ENCODE peak calls at places on chromosomes 6 and 20, in five cellular contexts. X is sigmoid colon, L is astrocyte of the cerebellum, W is activated B cell treated with CpG ODN at 0.5 μM for 24 hours, C is progenitor cell of endocrine pancreas. N is an unnamed sample.

GRCh38 chr6:37051138-37052026 is 45.9 kb downstream of the FGD2 start:
- DNase-seq in X (peak; percentile 94), L (peak; percentile 32), W (peak; percentile 89), C (peak; percentile 89), N (peak; percentile 93)

GRCh38 chr6:13538084-13538483 is 36.3 kb upstream of the SIRT5 start:
- DNase-seq in X (no peak), L (peak; percentile 50), W (no peak), C (no peak), N (no peak)

GRCh38 chr6:4778086-4778485 is 1.9 kb downstream of the CDYL start:
- DNase-seq in X (no peak), L (no peak), W (no peak), C (no peak), N (no peak)

GRCh38 chr6:84623956-84624680 is 140.3 kb downstream of the TBX18 start:
- DNase-seq in X (no peak), L (peak; percentile 64), W (no peak), C (no peak), N (no peak)

GRCh38 chr6:7107578-7108195 is at the start of gene RREB1:
- DNase-seq in X (peak; percentile 85), L (no peak), W (peak; percentile 61), C (peak; percentile 37), N (peak; percentile 73)

GRCh38 chr6:41940759-41941279 is 789 bp downstream of the CCND3 start:
- DNase-seq in X (peak; percentile 75), L (no peak), W (peak; percentile 45), C (peak; percentile 21), N (no peak)

GRCh38 chr6:90922323-90922722 is 335.5 kb upstream of the MAP3K7 start:
- DNase-seq in X (no peak), L (no peak), W (no peak), C (no peak), N (no peak)

GRCh38 chr6:168885196-168885595 is 368.4 kb downstream of the THBS2 start:
- DNase-seq in X (no peak), L (no peak), W (no peak), C (no peak), N (no peak)

GRCh38 chr6:108497883-108498282 is 62.8 kb upstream of the FOXO3 start:
- DNase-seq in X (no peak), L (peak; percentile 15), W (no peak), C (no peak), N (no peak)
- TF ChIP-seq CTCF in X (no peak), L (peak; percentile 70), W (no peak), C (peak; percentile 50), N (peak; percentile 70)

GRCh38 chr20:7031222-7031621 is 263.7 kb downstream of the BMP2 start:
- DNase-seq in X (no peak), L (no peak), W (no peak), C (no peak), N (no peak)
- TF ChIP-seq CTCF in X (no peak), L (peak; percentile 43), W (no peak), C (peak; percentile 37), N (peak; percentile 50)

GRCh38 chr6:30071081-30071818 is 4.3 kb downstream of the PPP1R11 start:
- DNase-seq in X (no peak), L (no peak), W (no peak), C (no peak), N (no peak)
- TF ChIP-seq CTCF in X (no peak), L (no peak), W (no peak), C (peak; percentile 44), N (no peak)

DNA sequence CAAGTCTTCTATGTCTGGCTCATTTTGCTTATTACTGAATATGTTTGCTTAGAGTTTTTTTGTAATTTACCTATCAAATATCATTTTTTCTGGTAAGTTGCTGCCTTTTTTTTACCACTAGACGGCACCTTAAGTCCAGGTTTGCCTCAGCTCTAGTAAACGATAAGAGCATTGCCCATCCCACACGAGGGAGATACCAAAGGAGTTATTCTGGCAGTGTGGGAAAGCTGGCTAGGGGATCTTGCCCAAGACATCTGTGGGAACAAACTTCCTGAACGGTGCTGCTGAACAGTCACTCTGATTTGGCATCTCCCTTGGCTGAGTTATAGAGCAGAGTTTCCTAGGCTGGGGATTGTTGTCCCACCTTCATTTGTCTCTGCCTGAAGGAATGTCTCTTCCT is 306.4 kb downstream of the COL12A1 start:
- DNase-seq in X (no peak), L (no peak), W (no peak), C (no peak), N (no peak)
- TF ChIP-seq CTCF in X (no peak), L (peak; percentile 12), W (no peak), C (no peak), N (no peak)

GRCh38 chr20:62437985-62438384 is 10.6 kb upstream of the RBBP8NL start:
- DNase-seq in X (peak; percentile 86), L (no peak), W (no peak), C (no peak), N (no peak)
- TF ChIP-seq CTCF in X (no peak), L (no peak), W (no peak), C (peak; percentile 18), N (peak; percentile 22)

GRCh38 chr6:157381631-157382621 is 936 bp downstream of the ZDHHC14 start:
- DNase-seq in X (peak; percentile 77), L (no peak), W (peak; percentile 64), C (peak; percentile 36), N (no peak)
- TF ChIP-seq CTCF in X (no peak), L (no peak), W (no peak), C (peak; percentile 4), N (peak; percentile 18)

GRCh38 chr20:41540459-41540858 is 77.7 kb downstream of the CHD6 start:
- DNase-seq in X (no peak), L (no peak), W (no peak), C (no peak), N (no peak)
- TF ChIP-seq CTCF in X (no peak), L (no peak), W (no peak), C (no peak), N (no peak)

GRCh38 chr20:17680836-17681740 is 954 bp downstream of the RRBP1 start:
- DNase-seq in X (peak; percentile 92), L (no peak), W (peak; percentile 91), C (peak; percentile 86), N (peak; percentile 90)
- TF ChIP-seq CTCF in X (no peak), L (peak; percentile 51), W (no peak), C (peak; percentile 75), N (peak; percentile 80)

GRCh38 chr6:70270287-70271005 is 32.4 kb downstream of the COL9A1 start:
- DNase-seq in X (no peak), L (no peak), W (no peak), C (no peak), N (no peak)
- TF ChIP-seq CTCF in X (no peak), L (no peak), W (no peak), C (no peak), N (no peak)

GRCh38 chr20:41726727-41727126 is 108.5 kb upstream of the CHD6 start:
- DNase-seq in X (no peak), L (no peak), W (no peak), C (no peak), N (no peak)
- TF ChIP-seq CTCF in X (no peak), L (no peak), W (no peak), C (no peak), N (no peak)

N was measured in type B pancreatic cell.